ENCODE peak calls at places on chromosomes 4 and X, in eight cellular contexts. One of them, this sample, is unnamed.

GRCh38 chrX:69961365-69962072 is 88.2 kb downstream of the AWAT2 start:
- DNase-seq in NCI-H460: no peak
- DNase-seq in RKO: no peak
- DNase-seq in endothelial cell of umbilical vein: no peak
- DNase-seq in choroid plexus epithelial cell: peak; percentile 64
- DNase-seq in naive thymus-derived CD8-positive, alpha-beta T cell: no peak
- DNase-seq in HEK293T: no peak
- DNase-seq in ovary: no peak
- DNase-seq in this sample: no peak

GRCh38 chrX:12771445-12772069 is 19.7 kb upstream of the PRPS2 start:
- DNase-seq in ovary: no peak
- DNase-seq in endothelial cell of umbilical vein: peak; percentile 33
- DNase-seq in choroid plexus epithelial cell: peak; percentile 69
- DNase-seq in HEK293T: peak; percentile 77
- DNase-seq in RKO: no peak
- DNase-seq in NCI-H460: peak; percentile 7
- DNase-seq in naive thymus-derived CD8-positive, alpha-beta T cell: peak; percentile 56
- DNase-seq in this sample: no peak

GRCh38 chr4:39118034-39118658 is 56.1 kb downstream of the KLHL5 start:
- DNase-seq in NCI-H460: no peak
- DNase-seq in endothelial cell of umbilical vein: no peak
- DNase-seq in ovary: no peak
- DNase-seq in RKO: no peak
- DNase-seq in HEK293T: no peak
- DNase-seq in choroid plexus epithelial cell: no peak
- DNase-seq in naive thymus-derived CD8-positive, alpha-beta T cell: no peak
- DNase-seq in this sample: no peak

GRCh38 chrX:57583477-57583876 is 8.3 kb upstream of the ZXDB start:
- DNase-seq in endothelial cell of umbilical vein: no peak
- DNase-seq in RKO: no peak
- DNase-seq in NCI-H460: no peak
- DNase-seq in HEK293T: no peak
- DNase-seq in ovary: no peak
- DNase-seq in naive thymus-derived CD8-positive, alpha-beta T cell: no peak
- DNase-seq in choroid plexus epithelial cell: no peak
- DNase-seq in this sample: no peak

GRCh38 chrX:78595901-78596502 is 63.1 kb downstream of the RTL3 start:
- DNase-seq in naive thymus-derived CD8-positive, alpha-beta T cell: no peak
- DNase-seq in RKO: no peak
- DNase-seq in choroid plexus epithelial cell: peak; percentile 40
- DNase-seq in ovary: no peak
- DNase-seq in endothelial cell of umbilical vein: peak; percentile 1
- DNase-seq in HEK293T: no peak
- DNase-seq in NCI-H460: no peak
- DNase-seq in this sample: no peak

GRCh38 chr4:185119927-185120630 is 23.0 kb upstream of the SLC25A4 start:
- DNase-seq in RKO: no peak
- DNase-seq in endothelial cell of umbilical vein: no peak
- DNase-seq in HEK293T: no peak
- DNase-seq in NCI-H460: no peak
- DNase-seq in ovary: no peak
- DNase-seq in naive thymus-derived CD8-positive, alpha-beta T cell: no peak
- DNase-seq in choroid plexus epithelial cell: peak; percentile 33
- DNase-seq in this sample: no peak

GRCh38 chrX:65667503-65668355 is at the start of gene MSN:
- DNase-seq in ovary: peak; percentile 75
- DNase-seq in NCI-H460: peak; percentile 64
- DNase-seq in HEK293T: peak; percentile 53
- DNase-seq in naive thymus-derived CD8-positive, alpha-beta T cell: peak; percentile 65
- DNase-seq in choroid plexus epithelial cell: peak; percentile 39
- DNase-seq in RKO: no peak
- DNase-seq in endothelial cell of umbilical vein: peak; percentile 52
- DNase-seq in this sample: peak; percentile 70

GRCh38 chr4:137545461-137545861 is 13.2 kb upstream of the PCDH18 start:
- DNase-seq in RKO: no peak
- DNase-seq in HEK293T: peak; percentile 52
- DNase-seq in ovary: no peak
- DNase-seq in choroid plexus epithelial cell: peak; percentile 94
- DNase-seq in endothelial cell of umbilical vein: no peak
- DNase-seq in naive thymus-derived CD8-positive, alpha-beta T cell: no peak
- DNase-seq in NCI-H460: no peak
- DNase-seq in this sample: no peak

GRCh38 chr4:176193898-176194297 is 1.5 kb downstream of the SPATA4 start:
- DNase-seq in RKO: peak; percentile 87
- DNase-seq in ovary: no peak
- DNase-seq in NCI-H460: no peak
- DNase-seq in choroid plexus epithelial cell: peak; percentile 17
- DNase-seq in HEK293T: no peak
- DNase-seq in naive thymus-derived CD8-positive, alpha-beta T cell: no peak
- DNase-seq in endothelial cell of umbilical vein: peak; percentile 43
- DNase-seq in this sample: no peak

GRCh38 chrX:140163376-140164159 is 198.2 kb upstream of the CXorf66 start:
- DNase-seq in ovary: no peak
- DNase-seq in HEK293T: no peak
- DNase-seq in NCI-H460: no peak
- DNase-seq in naive thymus-derived CD8-positive, alpha-beta T cell: no peak
- DNase-seq in RKO: no peak
- DNase-seq in endothelial cell of umbilical vein: no peak
- DNase-seq in choroid plexus epithelial cell: peak; percentile 26
- DNase-seq in this sample: no peak

GRCh38 chr4:80365928-80366327 is 30.4 kb downstream of the CFAP299 start:
- DNase-seq in naive thymus-derived CD8-positive, alpha-beta T cell: peak; percentile 47
- DNase-seq in choroid plexus epithelial cell: peak; percentile 76
- DNase-seq in HEK293T: peak; percentile 65
- DNase-seq in ovary: peak; percentile 31
- DNase-seq in NCI-H460: peak; percentile 37
- DNase-seq in endothelial cell of umbilical vein: peak; percentile 23
- DNase-seq in RKO: peak; percentile 80
- DNase-seq in this sample: peak; percentile 38

GRCh38 chr4:87856816-87857215 is 24.0 kb downstream of the MEPE start:
- DNase-seq in naive thymus-derived CD8-positive, alpha-beta T cell: no peak
- DNase-seq in endothelial cell of umbilical vein: no peak
- DNase-seq in RKO: no peak
- DNase-seq in choroid plexus epithelial cell: peak; percentile 36
- DNase-seq in HEK293T: no peak
- DNase-seq in NCI-H460: no peak
- DNase-seq in ovary: no peak
- DNase-seq in this sample: no peak

GRCh38 chr4:151468715-151469696 is 60.0 kb downstream of the FHIP1A start:
- DNase-seq in NCI-H460: no peak
- DNase-seq in HEK293T: no peak
- DNase-seq in choroid plexus epithelial cell: peak; percentile 70
- DNase-seq in endothelial cell of umbilical vein: no peak
- DNase-seq in ovary: no peak
- DNase-seq in RKO: no peak
- DNase-seq in naive thymus-derived CD8-positive, alpha-beta T cell: no peak
- DNase-seq in this sample: no peak

GRCh38 chr4:77194989-77195388 is 38.0 kb downstream of the CCNG2 start:
- DNase-seq in choroid plexus epithelial cell: no peak
- DNase-seq in endothelial cell of umbilical vein: no peak
- DNase-seq in ovary: no peak
- DNase-seq in HEK293T: no peak
- DNase-seq in NCI-H460: no peak
- DNase-seq in RKO: no peak
- DNase-seq in naive thymus-derived CD8-positive, alpha-beta T cell: no peak
- DNase-seq in this sample: no peak

GRCh38 chrX:119067023-119067739 is 5.6 kb upstream of the CT47C1 start:
- DNase-seq in RKO: peak; percentile 73
- DNase-seq in ovary: peak; percentile 63
- DNase-seq in endothelial cell of umbilical vein: peak; percentile 64
- DNase-seq in HEK293T: peak; percentile 82
- DNase-seq in choroid plexus epithelial cell: peak; percentile 75
- DNase-seq in NCI-H460: peak; percentile 35
- DNase-seq in naive thymus-derived CD8-positive, alpha-beta T cell: peak; percentile 2
- DNase-seq in this sample: peak; percentile 54

GRCh38 chr4:26418850-26419249 is 71.4 kb downstream of the CCKAR start:
- DNase-seq in choroid plexus epithelial cell: no peak
- DNase-seq in endothelial cell of umbilical vein: no peak
- DNase-seq in naive thymus-derived CD8-positive, alpha-beta T cell: no peak
- DNase-seq in ovary: no peak
- DNase-seq in NCI-H460: no peak
- DNase-seq in HEK293T: no peak
- DNase-seq in RKO: no peak
- DNase-seq in this sample: no peak